ENCODE peak calls at places on chromosome 17, in nine cellular contexts. M is stomach, E is prostate gland, Z is H1, V is Peyer's patch, B is H54, C is A549, X is gastrocnemius medialis, S is K562. O is an unnamed sample.

GRCh38 chr17:65041518-65041917 is 15.0 kb downstream of the GNA13 start:
- DNase-seq in M (no peak), E (no peak), Z (no peak), V (peak), B (no peak), C (no peak), X (no peak), S (no peak), O (no peak)

GRCh38 chr17:72419866-72420774 is 299.3 kb downstream of the SOX9 start:
- DNase-seq in M (no peak), E (peak), Z (no peak), V (no peak), B (peak), C (no peak), X (no peak), S (no peak), O (no peak)

GRCh38 chr17:46194393-46195216 is 1.4 kb upstream of the KANSL1 start:
- DNase-seq in M (no peak), E (no peak), Z (no peak), V (no peak), B (no peak), C (peak), X (no peak), S (peak), O (no peak)

GRCh38 chr17:31788956-31789355 is 70.1 kb downstream of the COPRS start:
- DNase-seq in M (no peak), E (no peak), Z (no peak), V (no peak), B (no peak), C (no peak), X (no peak), S (no peak), O (no peak)

GRCh38 chr17:48615212-48615962 is at the start of gene HOXB8:
- DNase-seq in M (no peak), E (no peak), Z (no peak), V (no peak), B (no peak), C (no peak), X (no peak), S (no peak), O (no peak)

GRCh38 chr17:77242118-77242800 is 101.5 kb downstream of the SEC14L1 start:
- DNase-seq in M (no peak), E (no peak), Z (no peak), V (no peak), B (no peak), C (no peak), X (no peak), S (no peak), O (no peak)

GRCh38 chr17:17540935-17541639 is 44.9 kb upstream of the RASD1 start:
- DNase-seq in M (no peak), E (no peak), Z (no peak), V (no peak), B (no peak), C (no peak), X (no peak), S (no peak), O (no peak)

GRCh38 chr17:28160610-28161009 is 118.1 kb downstream of the NLK start:
- DNase-seq in M (no peak), E (no peak), Z (no peak), V (no peak), B (no peak), C (no peak), X (no peak), S (no peak), O (no peak)

GRCh38 chr17:28471531-28472342 is 1.7 kb upstream of the SLC13A2 start:
- DNase-seq in M (no peak), E (no peak), Z (peak), V (no peak), B (no peak), C (no peak), X (no peak), S (no peak), O (peak)

GRCh38 chr17:39244016-39244599 is 18.4 kb upstream of the STAC2 start:
- DNase-seq in M (no peak), E (no peak), Z (no peak), V (no peak), B (no peak), C (no peak), X (no peak), S (no peak), O (peak)

GRCh38 chr17:4938670-4939553 is 934 bp downstream of the SLC25A11 start:
- DNase-seq in M (no peak), E (no peak), Z (no peak), V (no peak), B (no peak), C (no peak), X (peak), S (no peak), O (no peak)

GRCh38 chr17:76544123-76544915 is 4.5 kb downstream of the PRCD start:
- DNase-seq in M (no peak), E (no peak), Z (no peak), V (peak), B (no peak), C (no peak), X (no peak), S (no peak), O (no peak)

GRCh38 chr17:67194134-67194533 is 50.9 kb downstream of the HELZ start:
- DNase-seq in M (no peak), E (no peak), Z (no peak), V (no peak), B (peak), C (peak), X (no peak), S (no peak), O (no peak)

GRCh38 chr17:47320879-47321502 is 2.8 kb upstream of the EFCAB13 start:
- DNase-seq in M (no peak), E (no peak), Z (no peak), V (no peak), B (no peak), C (no peak), X (no peak), S (no peak), O (no peak)

GRCh38 chr17:47323382-47324223 is at the start of gene EFCAB13:
- DNase-seq in M (peak), E (peak), Z (peak), V (peak), B (peak), C (peak), X (peak), S (peak), O (peak)

GRCh38 chr17:47325176-47325575 is 1.4 kb downstream of the EFCAB13 start:
- DNase-seq in M (no peak), E (no peak), Z (no peak), V (no peak), B (no peak), C (no peak), X (no peak), S (no peak), O (no peak)

DNA sequence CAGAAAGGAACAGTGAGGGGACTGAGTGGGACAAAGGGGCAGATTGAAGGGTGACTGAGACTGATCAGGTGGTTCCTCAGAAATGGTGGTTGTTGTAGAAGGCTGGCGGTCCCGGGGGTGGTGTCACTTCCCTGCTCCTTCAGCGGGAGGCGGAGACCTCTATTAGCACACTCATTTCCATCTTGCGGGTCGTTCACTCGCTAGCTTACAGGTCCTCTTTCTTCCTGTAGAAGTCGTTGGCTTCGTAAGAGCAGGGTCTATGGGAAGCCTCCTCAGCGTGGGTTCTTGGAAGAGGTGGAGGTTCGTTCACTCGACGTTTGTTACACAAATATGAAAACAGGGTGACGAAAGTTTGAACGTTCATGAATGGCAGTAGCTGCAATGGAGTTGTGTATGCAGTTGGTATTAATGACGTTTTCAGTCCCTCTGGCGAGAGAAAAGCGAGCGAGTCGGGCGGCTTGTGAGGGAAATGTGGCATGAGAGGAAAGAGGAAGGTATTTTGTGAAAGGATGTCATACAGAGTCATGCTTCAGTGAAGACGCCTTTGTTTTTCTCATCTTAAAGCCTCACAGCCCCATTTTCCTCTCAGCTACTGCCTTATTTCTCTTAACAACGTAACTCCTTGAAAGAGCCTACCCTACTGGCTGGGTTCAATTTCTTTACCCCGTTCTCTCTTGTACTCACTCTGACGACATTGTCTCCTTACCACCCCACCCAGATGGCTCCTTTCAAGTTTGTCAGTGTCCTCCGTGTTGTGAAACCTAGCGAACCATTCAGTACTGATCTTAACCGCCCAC is 667 bp downstream of the EFCAB13 start:
- DNase-seq in M (peak), E (peak), Z (no peak), V (peak), B (no peak), C (peak), X (peak), S (no peak), O (peak)
- TF ChIP-seq POLR2A in M (no peak), E (no peak), Z (no peak), V (no peak), B (no peak), C (no peak), X (no peak), S (no peak), O (no peak)

DNA sequence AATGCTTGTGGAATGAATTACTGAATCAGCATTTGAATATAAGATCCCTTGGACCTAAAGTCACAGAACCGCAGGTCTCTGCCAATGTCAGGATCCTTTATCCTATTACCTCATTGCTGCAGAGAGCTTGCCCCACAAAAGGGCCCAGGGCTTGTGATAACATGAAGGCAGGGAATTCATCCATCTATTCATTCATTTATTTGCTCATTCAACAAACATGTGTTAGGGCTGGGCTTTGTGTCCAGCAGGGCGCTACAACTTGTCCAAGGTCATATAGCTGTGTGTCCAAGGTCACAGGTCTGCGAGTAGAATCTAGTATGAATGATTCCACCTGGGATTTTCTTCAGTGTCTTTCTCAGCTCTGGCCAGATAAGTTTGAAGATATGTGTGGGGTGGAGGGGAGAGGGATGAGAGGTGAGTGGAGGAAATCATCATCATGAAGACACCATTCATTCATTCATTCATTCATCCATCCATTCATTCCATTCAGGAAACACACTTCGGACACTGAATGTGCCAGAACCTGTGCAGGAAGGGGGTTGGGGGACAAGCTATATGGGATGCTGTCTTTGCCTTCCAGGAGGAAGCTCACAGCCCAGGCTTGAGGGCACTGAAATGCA is 1.3 kb upstream of the UNC45B start:
- DNase-seq in M (no peak), E (no peak), Z (no peak), V (no peak), B (no peak), C (no peak), X (no peak), S (no peak), O (no peak)
- TF ChIP-seq POLR2A in M (no peak), E (no peak), Z (no peak), V (no peak), B (no peak), C (no peak), X (no peak), S (no peak), O (no peak)

DNA sequence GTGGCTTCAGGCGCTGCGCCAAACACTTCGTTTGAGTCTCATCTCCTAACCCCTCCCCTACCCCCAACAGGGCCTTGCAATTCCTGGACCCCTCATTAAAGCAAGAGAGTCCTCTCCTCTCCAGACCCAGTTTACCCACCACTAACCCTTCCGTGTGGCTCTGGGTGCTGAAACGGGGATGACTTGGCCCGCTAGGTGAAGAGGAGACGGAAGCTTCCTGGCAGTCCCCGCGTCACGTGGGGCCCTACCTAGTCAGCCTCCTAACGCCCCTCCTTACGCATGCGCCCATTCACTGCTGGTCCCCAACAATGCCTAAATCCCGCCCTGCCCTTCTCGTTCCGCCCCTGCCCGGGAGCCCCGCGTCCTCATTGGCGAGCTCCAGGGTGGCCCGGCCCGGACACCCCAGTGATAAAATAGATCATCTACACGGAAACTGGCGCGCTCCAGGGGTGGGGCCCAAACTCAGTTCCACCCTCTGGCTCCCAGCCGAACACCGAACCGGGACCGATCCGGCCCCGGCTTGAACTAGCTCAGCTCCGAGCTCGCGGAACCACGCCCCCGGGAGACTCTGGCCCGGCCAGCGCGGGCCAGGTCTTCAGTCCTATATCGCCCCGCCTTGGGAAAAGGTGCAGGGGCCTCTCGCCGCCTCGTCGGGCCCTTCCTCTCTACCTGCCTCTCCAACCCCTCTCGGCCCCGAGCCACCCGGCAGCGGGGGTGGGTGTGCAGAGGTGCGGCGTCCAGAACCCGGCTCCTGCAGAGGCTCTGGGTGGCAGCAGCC is at the start of gene SLC16A13:
- DNase-seq in M (peak), E (peak), Z (peak), V (peak), B (peak), C (peak), X (peak), S (peak), O (peak)
- TF ChIP-seq POLR2A in M (no peak), E (peak), Z (no peak), V (peak), B (peak), C (peak), X (peak), S (peak), O (no peak)

GRCh38 chr17:45116434-45117016 is 15.8 kb downstream of the PLCD3 start:
- DNase-seq in M (no peak), E (no peak), Z (no peak), V (no peak), B (no peak), C (no peak), X (no peak), S (no peak), O (no peak)

GRCh38 chr17:45115871-45116270 is 16.4 kb downstream of the PLCD3 start:
- DNase-seq in M (no peak), E (no peak), Z (no peak), V (no peak), B (no peak), C (no peak), X (no peak), S (no peak), O (no peak)

GRCh38 chr17:45118691-45119090 is 13.6 kb downstream of the PLCD3 start:
- DNase-seq in M (no peak), E (no peak), Z (no peak), V (no peak), B (no peak), C (no peak), X (no peak), S (no peak), O (no peak)

GRCh38 chr17:45117848-45118646 is 14.3 kb downstream of the PLCD3 start:
- DNase-seq in M (no peak), E (no peak), Z (no peak), V (no peak), B (no peak), C (no peak), X (no peak), S (no peak), O (no peak)

DNA sequence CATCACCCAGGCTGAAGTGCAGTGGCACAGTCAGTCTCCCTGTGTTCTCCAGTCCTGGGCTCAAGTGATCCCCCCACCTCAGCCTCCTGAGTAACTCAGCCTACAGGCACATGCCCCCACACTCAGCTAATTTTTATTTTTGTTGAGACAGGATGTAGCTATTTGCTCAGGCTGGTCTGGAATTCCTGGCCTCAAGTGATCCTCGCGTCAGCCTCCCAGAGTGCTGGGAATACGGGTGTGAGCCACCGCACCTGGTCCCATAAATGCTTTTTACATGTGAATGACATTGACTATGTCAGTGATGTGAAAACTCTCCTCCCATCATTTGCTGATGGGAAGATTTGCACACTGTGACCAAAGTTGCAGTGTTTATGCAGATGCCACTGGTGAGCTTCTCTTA is 15.0 kb downstream of the PLCD3 start:
- DNase-seq in M (no peak), E (no peak), Z (no peak), V (no peak), B (no peak), C (no peak), X (no peak), S (no peak), O (no peak)
- TF ChIP-seq POLR2A in M (no peak), E (no peak), Z (no peak), V (no peak), B (no peak), C (no peak), X (no peak), S (no peak), O (no peak)

DNA sequence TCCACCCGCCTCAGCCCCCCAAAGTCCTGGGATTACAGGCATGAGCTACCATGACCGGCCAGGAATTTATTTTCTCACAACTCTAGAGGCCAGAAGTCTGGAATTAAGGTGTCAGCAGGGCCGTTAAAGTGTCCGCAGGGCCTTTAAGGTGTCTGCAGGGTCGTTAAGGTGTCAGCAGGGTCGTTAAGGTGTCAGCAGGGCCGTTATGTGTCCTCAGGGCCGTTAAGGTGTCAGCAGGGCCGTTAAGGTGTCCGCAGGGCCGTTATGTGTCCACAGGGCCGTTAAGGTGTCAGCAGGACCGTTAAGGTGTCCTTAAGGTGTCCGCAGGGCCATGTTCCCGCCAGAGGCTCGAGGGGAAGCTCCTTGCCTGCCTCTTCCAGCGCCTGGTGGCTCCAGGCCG is 125.2 kb downstream of the RAP1GAP2 start:
- DNase-seq in M (no peak), E (no peak), Z (no peak), V (no peak), B (no peak), C (no peak), X (no peak), S (no peak), O (no peak)
- TF ChIP-seq POLR2A in M (no peak), E (no peak), Z (no peak), V (no peak), B (no peak), C (no peak), X (no peak), S (no peak), O (no peak)

GRCh38 chr17:81841866-81842265 is 7.0 kb upstream of the PPP1R27 start:
- DNase-seq in M (no peak), E (no peak), Z (no peak), V (no peak), B (no peak), C (no peak), X (no peak), S (no peak), O (no peak)

GRCh38 chr17:81844327-81844851 is 9.5 kb upstream of the PPP1R27 start:
- DNase-seq in M (no peak), E (no peak), Z (no peak), V (no peak), B (no peak), C (no peak), X (no peak), S (no peak), O (no peak)

GRCh38 chr17:81842378-81842724 is 7.5 kb upstream of the PPP1R27 start:
- DNase-seq in M (no peak), E (no peak), Z (no peak), V (no peak), B (no peak), C (no peak), X (no peak), S (no peak), O (no peak)

GRCh38 chr17:81843713-81844326 is 9.0 kb upstream of the PPP1R27 start:
- DNase-seq in M (no peak), E (no peak), Z (no peak), V (no peak), B (no peak), C (no peak), X (no peak), S (no peak), O (no peak)

DNA sequence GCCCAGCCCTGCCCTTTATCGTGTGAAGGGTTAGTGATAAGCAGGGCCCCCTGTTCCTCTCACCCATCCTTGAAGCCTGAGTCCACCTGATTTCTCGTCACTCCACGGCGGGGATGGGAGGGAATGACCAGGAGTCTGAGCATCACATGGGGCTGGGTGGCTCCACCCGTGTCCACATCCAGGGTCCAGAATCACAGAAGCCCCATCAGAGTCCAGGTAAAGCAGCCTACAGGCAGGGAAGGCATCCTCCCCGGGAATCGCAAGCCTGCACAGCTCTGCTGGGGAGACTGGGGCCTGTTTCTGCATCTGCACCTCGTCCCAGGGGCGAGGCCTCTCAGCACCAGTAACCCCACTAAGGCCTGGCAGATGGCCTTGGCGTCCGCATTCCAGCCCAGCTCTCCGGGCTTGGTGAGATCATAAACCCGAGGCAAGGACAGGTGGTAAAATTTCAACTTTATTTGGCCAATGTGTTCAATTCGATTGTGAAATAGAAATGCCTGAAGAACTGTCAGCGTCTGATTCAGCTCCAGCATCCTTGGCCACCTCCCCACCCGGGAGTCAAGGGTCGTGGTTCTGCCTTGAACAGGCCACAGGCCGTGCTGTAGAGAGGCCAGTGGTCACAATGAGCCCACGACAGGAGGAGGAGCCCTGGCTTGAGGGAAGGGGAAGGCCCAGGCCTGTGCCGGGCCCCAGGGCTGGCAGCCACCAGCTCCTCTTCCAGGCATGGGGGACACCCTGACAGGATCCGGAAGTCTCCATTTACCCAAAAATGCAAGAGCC is 8.1 kb upstream of the PPP1R27 start:
- DNase-seq in M (no peak), E (no peak), Z (no peak), V (no peak), B (no peak), C (no peak), X (peak), S (no peak), O (no peak)
- TF ChIP-seq POLR2A in M (no peak), E (no peak), Z (no peak), V (no peak), B (no peak), C (no peak), X (no peak), S (peak), O (no peak)

GRCh38 chr17:49995055-49995738 is at the start of gene DLX3:
- DNase-seq in M (peak), E (peak), Z (peak), V (no peak), B (no peak), C (peak), X (no peak), S (no peak), O (peak)
- TF ChIP-seq POLR2A in M (no peak), E (peak), Z (no peak), V (no peak), B (no peak), C (no peak), X (no peak), S (no peak), O (no peak)